ENCODE peak calls at places on chromosomes 4 and X, in six cellular contexts. H is OCI-LY7, Y is body of pancreas, J is gastrocnemius medialis, O is esophagus squamous epithelium, Q is psoas muscle. M is an unnamed sample. For H3K36me3, the result is how much of the 10 kb centered on the place peaks cover.

GRCh38 chrX:41600266-41600665 is 88.5 kb upstream of the GPR34 start:
- DNase-seq in H (no peak), Y (no peak), J (no peak), O (no peak), Q (no peak), M (no peak)

GRCh38 chr4:959338-960139 is 13.8 kb downstream of the DGKQ start:
- DNase-seq in H (no peak), Y (no peak), J (no peak), O (no peak), Q (no peak), M (no peak)

GRCh38 chr4:100424376-100424775 is 93.4 kb downstream of the EMCN start:
- DNase-seq in H (no peak), Y (no peak), J (no peak), O (no peak), Q (no peak), M (no peak)

GRCh38 chrX:9586992-9587392 is 122.1 kb downstream of the TBL1X start:
- DNase-seq in H (no peak), Y (no peak), J (no peak), O (no peak), Q (no peak), M (no peak)

GRCh38 chrX:150873616-150874015 is 24.9 kb downstream of the CD99L2 start:
- DNase-seq in H (no peak), Y (peak), J (peak), O (no peak), Q (peak), M (no peak)

GRCh38 chr4:38128478-38129451 is 168.6 kb downstream of the PTTG2 start:
- DNase-seq in H (no peak), Y (no peak), J (no peak), O (no peak), Q (no peak), M (peak)

GRCh38 chr4:149572711-149573110 is 242.9 kb downstream of the IQCM start:
- DNase-seq in H (no peak), Y (no peak), J (no peak), O (no peak), Q (no peak), M (no peak)

GRCh38 chr4:163558539-163559044 is 64.1 kb downstream of the TMA16 start:
- DNase-seq in H (peak), Y (peak), J (peak), O (no peak), Q (peak), M (peak)

GRCh38 chrX:78429172-78429571 is 101.8 kb upstream of the CYSLTR1 start:
- DNase-seq in H (no peak), Y (no peak), J (no peak), O (no peak), Q (no peak), M (no peak)

GRCh38 chrX:44908198-44908597 is 35.2 kb downstream of the KDM6A start:
- DNase-seq in H (no peak), Y (no peak), J (no peak), O (no peak), Q (no peak), M (no peak)

GRCh38 chrX:129540068-129540653 is at the start of gene OCRL:
- DNase-seq in H (peak), Y (peak), J (peak), O (no peak), Q (peak), M (peak)

GRCh38 chrX:103877571-103877970 is 45.5 kb upstream of the RAB9B start:
- DNase-seq in H (no peak), Y (no peak), J (no peak), O (no peak), Q (no peak), M (no peak)

GRCh38 chr4:4377191-4377590 is 9.7 kb upstream of the NSG1 start:
- DNase-seq in H (no peak), Y (no peak), J (no peak), O (no peak), Q (no peak), M (no peak)

GRCh38 chr4:153246446-153247115 is 42.3 kb downstream of the TRIM2 start:
- DNase-seq in H (no peak), Y (no peak), J (no peak), O (no peak), Q (no peak), M (no peak)

DNA sequence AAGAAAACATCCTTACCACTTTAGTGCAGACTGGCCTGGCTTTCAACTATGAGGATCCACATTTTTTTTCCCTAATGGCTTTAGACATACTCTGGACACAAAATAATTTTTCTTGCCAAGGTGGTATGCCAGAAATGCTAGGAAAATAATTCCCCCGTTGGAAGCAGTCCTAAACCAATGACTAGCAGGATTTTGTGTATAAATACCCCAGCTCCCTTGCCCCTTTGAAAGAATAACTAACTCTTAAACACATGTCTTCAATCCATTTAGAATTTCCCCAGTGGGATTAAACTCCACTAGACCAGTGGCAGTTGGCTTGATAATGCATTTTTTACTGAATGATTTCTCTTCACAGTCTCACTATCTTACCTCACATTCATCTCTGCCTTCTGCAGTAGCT is 500.6 kb upstream of the FTHL17 start:
- DNase-seq in H (no peak), Y (no peak), J (no peak), O (no peak), Q (no peak), M (no peak)
- H3K4me3 ChIP-seq in H (no peak), Y (no peak), J (no peak), O (no peak), Q (no peak), M (no peak)

GRCh38 chr4:8110071-8110986 is 48.3 kb downstream of the ABLIM2 start:
- DNase-seq in H (peak), Y (no peak), J (no peak), O (no peak), Q (no peak), M (no peak)
- TF ChIP-seq CTCF in H (peak), Y (no peak), J (no peak), O (no peak), Q (no peak), M (peak)

GRCh38 chr4:155569960-155570515 is 96.6 kb upstream of the GUCY1A1 start:
- DNase-seq in H (no peak), Y (no peak), J (no peak), O (no peak), Q (no peak), M (no peak)

GRCh38 chr4:155569471-155569870 is 97.2 kb upstream of the GUCY1A1 start:
- DNase-seq in H (no peak), Y (no peak), J (no peak), O (no peak), Q (no peak), M (no peak)

GRCh38 chr4:155571184-155571944 is 95.3 kb upstream of the GUCY1A1 start:
- DNase-seq in H (no peak), Y (no peak), J (no peak), O (no peak), Q (no peak), M (no peak)

GRCh38 chr4:155572106-155572703 is 94.4 kb upstream of the GUCY1A1 start:
- DNase-seq in H (no peak), Y (no peak), J (no peak), O (no peak), Q (no peak), M (no peak)

DNA sequence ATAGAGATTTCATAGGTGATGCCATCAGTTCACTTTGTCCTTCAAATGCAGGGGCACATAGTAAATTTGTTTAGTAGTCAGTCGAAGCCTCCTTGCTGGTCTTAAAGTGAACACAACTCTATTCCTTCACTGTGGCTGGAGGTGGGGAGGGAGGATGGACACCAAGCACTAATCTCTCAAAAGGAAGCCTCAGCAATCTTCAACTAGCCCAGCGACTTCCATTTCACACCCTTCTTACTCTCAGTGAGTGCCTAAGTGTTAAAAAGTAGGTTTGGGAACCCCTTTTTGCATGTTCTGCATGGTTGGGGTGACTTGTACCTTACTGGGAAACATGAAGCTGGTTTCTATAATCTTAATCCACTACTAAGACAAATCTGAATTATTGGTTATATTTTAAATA is 96.0 kb upstream of the GUCY1A1 start:
- DNase-seq in H (no peak), Y (no peak), J (no peak), O (no peak), Q (no peak), M (no peak)
- H3K36me3 ChIP-seq in H (under half), Y (under half), J (under half), O (under half), Q (under half), M (under half)

GRCh38 chr4:77800483-77801259 is 18.5 kb downstream of the CNOT6L start:
- DNase-seq in H (no peak), Y (no peak), J (no peak), O (no peak), Q (no peak), M (no peak)
- H3K4me3 ChIP-seq in H (peak), Y (no peak), J (no peak), O (no peak), Q (peak), M (no peak)

GRCh38 chr4:120922390-120923200 is at the start of gene PRDM5:
- DNase-seq in H (no peak), Y (peak), J (no peak), O (no peak), Q (peak), M (peak)
- TF ChIP-seq CTCF in H (no peak), Y (no peak), J (peak), O (no peak), Q (no peak), M (no peak)

GRCh38 chr4:3196670-3197359 is 52.1 kb upstream of the MSANTD1 start:
- DNase-seq in H (no peak), Y (peak), J (no peak), O (no peak), Q (no peak), M (no peak)
- H3K36me3 ChIP-seq in H (half or more), Y (under half), J (under half), O (half or more), Q (under half), M (under half)

GRCh38 chrX:106177106-106177981 is 9.2 kb downstream of the PWWP3B start:
- DNase-seq in H (no peak), Y (peak), J (peak), O (no peak), Q (peak), M (no peak)
- H3K4me3 ChIP-seq in H (no peak), Y (no peak), J (peak), O (no peak), Q (peak), M (no peak)